ENCODE peak calls at places on chromosome 18, in five cellular contexts. C, V, K, U and A are unnamed samples.
A peak's percentile ranks its signal among the peaks of the same experiment; 100 is the strongest.

GRCh38 chr18:31197676-31198075 is 35.0 kb upstream of the DSC1 start:
- DNase-seq in C (peak; percentile 34), V (no peak), K (no peak), U (no peak), A (no peak)

GRCh38 chr18:51039138-51040112 is 9.4 kb downstream of the SMAD4 start:
- DNase-seq in C (no peak), V (no peak), K (no peak), U (peak; percentile 43), A (no peak)

GRCh38 chr18:78423776-78424175 is 555.8 kb upstream of the SALL3 start:
- DNase-seq in C (no peak), V (no peak), K (no peak), U (no peak), A (no peak)

GRCh38 chr18:74251297-74252031 is 40.3 kb downstream of the CYB5A start:
- DNase-seq in C (peak; percentile 27), V (no peak), K (no peak), U (peak; percentile 70), A (no peak)

GRCh38 chr18:47604041-47604440 is 326.4 kb downstream of the SMAD2 start:
- DNase-seq in C (no peak), V (no peak), K (no peak), U (no peak), A (no peak)

GRCh38 chr18:79439201-79440023 is 43.7 kb downstream of the NFATC1 start:
- DNase-seq in C (peak; percentile 57), V (no peak), K (no peak), U (no peak), A (no peak)

GRCh38 chr18:62524443-62525200 is 1.8 kb downstream of the ZCCHC2 start:
- DNase-seq in C (peak; percentile 46), V (peak; percentile 52), K (peak; percentile 57), U (peak; percentile 79), A (peak; percentile 23)

GRCh38 chr18:7856733-7857132 is 289.6 kb downstream of the PTPRM start:
- DNase-seq in C (peak; percentile 19), V (no peak), K (no peak), U (peak; percentile 13), A (no peak)

GRCh38 chr18:63244585-63244984 is 75.0 kb downstream of the BCL2 start:
- DNase-seq in C (no peak), V (no peak), K (no peak), U (no peak), A (no peak)

GRCh38 chr18:79396431-79397287 is 929 bp downstream of the NFATC1 start:
- DNase-seq in C (peak; percentile 49), V (peak; percentile 69), K (peak; percentile 54), U (peak; percentile 77), A (no peak)

GRCh38 chr18:3723554-3723953 is 273.6 kb downstream of the TGIF1 start:
- DNase-seq in C (no peak), V (no peak), K (no peak), U (no peak), A (no peak)

GRCh38 chr18:49728542-49728941 is 84.8 kb downstream of the ACAA2 start:
- DNase-seq in C (peak; percentile 41), V (no peak), K (peak; percentile 12), U (peak; percentile 66), A (peak; percentile 28)

GRCh38 chr18:47595816-47596501 is 334.5 kb downstream of the SMAD2 start:
- DNase-seq in C (peak; percentile 9), V (no peak), K (no peak), U (peak; percentile 3), A (no peak)

GRCh38 chr18:13147146-13147545 is 71.4 kb upstream of the LDLRAD4 start:
- DNase-seq in C (no peak), V (no peak), K (no peak), U (no peak), A (peak; percentile 31)

GRCh38 chr18:58980991-58981390 is 116.3 kb downstream of the ZNF532 start:
- DNase-seq in C (no peak), V (no peak), K (no peak), U (peak; percentile 23), A (no peak)

GRCh38 chr18:48541026-48541746 is 2.4 kb downstream of the CTIF start:
- DNase-seq in C (peak; percentile 50), V (peak; percentile 58), K (no peak), U (peak; percentile 94), A (peak; percentile 33)

GRCh38 chr18:8730080-8730827 is 24.9 kb downstream of the MTCL1 start:
- DNase-seq in C (peak; percentile 96), V (no peak), K (no peak), U (no peak), A (no peak)

GRCh38 chr18:9688036-9688741 is 19.9 kb upstream of the RAB31 start:
- DNase-seq in C (peak; percentile 23), V (no peak), K (no peak), U (peak; percentile 30), A (no peak)

GRCh38 chr18:8871484-8871883 is 166.1 kb downstream of the MTCL1 start:
- DNase-seq in C (peak; percentile 70), V (no peak), K (no peak), U (peak; percentile 67), A (no peak)

GRCh38 chr18:25223899-25224607 is 127.9 kb downstream of the ZNF521 start:
- DNase-seq in C (no peak), V (no peak), K (no peak), U (peak; percentile 57), A (no peak)

GRCh38 chr18:26547302-26548143 is 830 bp downstream of the KCTD1 start:
- DNase-seq in C (no peak), V (peak; percentile 77), K (peak; percentile 44), U (peak; percentile 80), A (no peak)

GRCh38 chr18:36519358-36519757 is 221.8 kb downstream of the FHOD3 start:
- DNase-seq in C (peak; percentile 7), V (no peak), K (no peak), U (peak; percentile 45), A (no peak)

GRCh38 chr18:74063023-74063422 is 84.6 kb downstream of the FBXO15 start:
- DNase-seq in C (peak; percentile 11), V (no peak), K (no peak), U (no peak), A (no peak)

GRCh38 chr18:2982452-2983172 is 30.3 kb downstream of the LPIN2 start:
- DNase-seq in C (no peak), V (no peak), K (no peak), U (peak; percentile 54), A (no peak)

GRCh38 chr18:28789460-28789859 is 612.5 kb upstream of the CDH2 start:
- DNase-seq in C (peak; percentile 22), V (no peak), K (no peak), U (peak; percentile 35), A (no peak)

GRCh38 chr18:26461405-26461804 is 86.9 kb downstream of the KCTD1 start:
- DNase-seq in C (no peak), V (no peak), K (no peak), U (no peak), A (no peak)

GRCh38 chr18:58114766-58115165 is 70.7 kb downstream of the NEDD4L start:
- DNase-seq in C (no peak), V (no peak), K (no peak), U (no peak), A (no peak)

GRCh38 chr18:48756511-48757226 is 194.1 kb downstream of the SMAD7 start:
- DNase-seq in C (no peak), V (no peak), K (no peak), U (no peak), A (no peak)

GRCh38 chr18:7575465-7576026 is 8.4 kb downstream of the PTPRM start:
- DNase-seq in C (peak; percentile 83), V (no peak), K (no peak), U (peak; percentile 74), A (no peak)

GRCh38 chr18:76823166-76823539 is 796 bp downstream of the ZNF236 start:
- DNase-seq in C (no peak), V (peak; percentile 38), K (no peak), U (no peak), A (no peak)

GRCh38 chr18:5918196-5918595 is 22.9 kb upstream of the TMEM200C start:
- DNase-seq in C (no peak), V (no peak), K (no peak), U (no peak), A (no peak)

GRCh38 chr18:730692-731091 is 18.3 kb upstream of the ENOSF1 start:
- DNase-seq in C (no peak), V (no peak), K (no peak), U (peak; percentile 22), A (no peak)

GRCh38 chr18:60549338-60549960 is 176.9 kb upstream of the MC4R start:
- DNase-seq in C (peak; percentile 87), V (peak; percentile 8), K (no peak), U (peak; percentile 86), A (peak; percentile 68)

GRCh38 chr18:73879328-73879727 is 268.3 kb downstream of the FBXO15 start:
- DNase-seq in C (no peak), V (no peak), K (no peak), U (no peak), A (no peak)

GRCh38 chr18:37578886-37579513 is 13.4 kb upstream of the CELF4 start:
- DNase-seq in C (peak; percentile 2), V (no peak), K (no peak), U (peak; percentile 66), A (peak; percentile 42)